ENCODE peak calls at places on chromosomes 13 and 19, in seven cellular contexts. M is H1, O is K562, Y is HCT116, V is GM12878, Z is SK-N-SH, J is HepG2. E is an unnamed sample.

GRCh38 chr19:54271106-54271505 is 9.8 kb downstream of the LILRB2 start:
- DNase-seq in M (no peak), O (no peak), Y (no peak), V (no peak), Z (no peak), J (no peak), E (no peak)

GRCh38 chr13:97259787-97260641 is 37.9 kb downstream of the MBNL2 start:
- DNase-seq in M (no peak), O (peak), Y (no peak), V (no peak), Z (no peak), J (peak), E (no peak)

GRCh38 chr19:17687857-17688784 is at the start of gene UNC13A:
- DNase-seq in M (no peak), O (peak), Y (no peak), V (no peak), Z (peak), J (no peak), E (peak)

GRCh38 chr19:3760871-3761361 is 576 bp downstream of the APBA3 start:
- DNase-seq in M (no peak), O (no peak), Y (no peak), V (no peak), Z (no peak), J (no peak), E (no peak)

GRCh38 chr13:102597029-102598015 is 536 bp downstream of the TPP2 start:
- DNase-seq in M (no peak), O (peak), Y (no peak), V (no peak), Z (peak), J (no peak), E (no peak)

GRCh38 chr13:111248822-111249221 is 71.6 kb upstream of the TEX29 start:
- DNase-seq in M (no peak), O (no peak), Y (no peak), V (no peak), Z (no peak), J (no peak), E (no peak)

GRCh38 chr19:32865326-32865725 is 4.2 kb downstream of the SLC7A9 start:
- DNase-seq in M (no peak), O (no peak), Y (no peak), V (no peak), Z (no peak), J (no peak), E (no peak)

GRCh38 chr19:33545209-33545981 is 23.8 kb upstream of the PEPD start:
- DNase-seq in M (no peak), O (no peak), Y (no peak), V (no peak), Z (no peak), J (no peak), E (no peak)

GRCh38 chr19:18659281-18660050 is 22.6 kb downstream of the KLHL26 start:
- DNase-seq in M (no peak), O (no peak), Y (no peak), V (no peak), Z (peak), J (no peak), E (no peak)

GRCh38 chr19:32164384-32164992 is 180.9 kb upstream of the ZNF507 start:
- DNase-seq in M (no peak), O (no peak), Y (no peak), V (no peak), Z (no peak), J (no peak), E (no peak)

GRCh38 chr13:113766035-113766800 is 7.2 kb downstream of the TMEM255B start:
- DNase-seq in M (no peak), O (no peak), Y (no peak), V (no peak), Z (no peak), J (no peak), E (no peak)

GRCh38 chr13:32011971-32012370 is 19.6 kb upstream of the FRY start:
- DNase-seq in M (no peak), O (no peak), Y (no peak), V (no peak), Z (no peak), J (no peak), E (no peak)

GRCh38 chr19:35767288-35768081 is 7.9 kb upstream of the ARHGAP33 start:
- DNase-seq in M (no peak), O (peak), Y (no peak), V (no peak), Z (peak), J (peak), E (no peak)

GRCh38 chr19:9673912-9674668 is 810 bp downstream of the ZNF562 start:
- DNase-seq in M (no peak), O (no peak), Y (peak), V (peak), Z (no peak), J (peak), E (no peak)

GRCh38 chr13:41746259-41746658 is 214.7 kb downstream of the VWA8 start:
- DNase-seq in M (no peak), O (no peak), Y (peak), V (no peak), Z (no peak), J (no peak), E (no peak)

DNA sequence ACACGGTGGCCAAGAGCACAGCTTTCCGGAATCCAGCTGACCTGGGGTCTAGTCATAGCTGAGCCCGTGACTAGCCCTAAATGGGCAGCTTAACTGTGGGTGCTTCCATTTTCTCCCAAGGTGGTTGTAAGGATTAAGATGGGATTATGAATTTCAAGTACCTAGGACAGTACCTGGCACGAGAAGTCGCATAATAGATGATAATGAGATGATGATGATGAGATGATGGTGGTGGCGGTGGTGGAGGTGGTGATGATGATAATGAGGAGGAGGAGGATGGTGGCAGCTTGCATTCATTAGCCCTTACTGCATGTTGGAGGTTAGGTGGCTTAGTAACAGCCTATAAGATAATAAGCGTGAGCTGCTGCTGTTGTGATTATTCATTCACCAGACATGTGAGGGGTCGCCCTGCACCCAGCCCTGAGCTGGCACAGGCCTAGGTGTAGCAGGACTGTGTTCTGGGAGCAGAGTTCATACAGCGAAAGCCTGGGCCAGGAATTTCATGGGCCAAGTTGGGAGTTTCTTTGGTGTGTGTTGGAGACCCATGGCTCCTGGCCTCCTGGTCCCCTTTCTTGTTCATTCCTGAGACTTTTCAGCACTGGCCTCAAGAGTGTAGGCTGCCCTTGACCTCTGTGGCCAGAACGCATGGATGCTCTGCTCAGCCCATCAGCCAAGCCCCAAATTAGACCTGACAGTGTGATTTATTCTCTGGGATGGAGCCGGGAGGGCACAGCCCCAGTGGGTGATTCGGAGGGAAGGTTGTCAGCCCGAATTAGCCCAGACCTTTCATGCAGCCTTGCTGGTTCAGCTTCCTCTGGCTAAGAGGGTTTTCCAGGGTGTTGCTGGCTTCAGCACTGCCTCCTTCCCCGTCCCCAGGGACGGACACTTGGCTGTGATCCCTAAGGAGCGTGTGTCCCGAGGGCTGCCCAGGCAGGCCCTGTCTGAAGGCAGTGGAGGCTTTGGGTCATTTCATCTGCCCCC is 128.8 kb downstream of the SIPA1L3 start:
- DNase-seq in M (no peak), O (no peak), Y (no peak), V (no peak), Z (no peak), J (peak), E (no peak)
- TF ChIP-seq JUND in M (no peak), O (no peak), Y (no peak), V (no peak), Z (peak), J (no peak), E (no peak)

DNA sequence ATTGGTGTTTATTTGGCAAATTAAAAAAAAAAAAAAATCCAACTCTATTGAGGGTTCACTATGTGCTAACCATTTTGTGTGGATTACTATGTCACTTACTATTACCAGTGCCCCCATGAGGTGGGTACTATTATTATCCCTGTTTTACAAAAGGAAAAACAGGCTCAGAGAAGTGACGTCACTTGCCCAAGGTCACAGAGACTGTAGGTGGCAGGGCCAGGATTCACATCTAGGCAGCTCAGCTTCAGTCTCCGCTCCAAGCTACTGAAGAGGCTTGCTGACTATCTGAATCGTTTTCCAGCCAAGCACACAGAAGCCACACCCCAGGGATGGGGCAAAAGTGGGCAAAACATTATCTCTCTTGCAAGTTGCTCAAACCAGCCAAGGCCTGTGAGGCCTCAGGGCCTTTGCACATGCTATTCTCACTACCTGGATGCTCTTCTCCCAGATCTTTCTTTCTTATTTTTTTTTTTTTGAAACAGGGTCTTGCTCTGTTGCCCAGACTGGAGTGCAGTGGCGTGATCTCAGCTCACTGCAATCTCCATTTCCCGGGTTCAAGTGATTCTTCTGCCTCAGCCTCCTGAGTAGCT is 4.8 kb upstream of the ANGPTL8 start:
- DNase-seq in M (no peak), O (no peak), Y (no peak), V (no peak), Z (no peak), J (peak), E (peak)
- TF ChIP-seq JUND in M (no peak), O (no peak), Y (no peak), V (no peak), Z (no peak), J (no peak), E (no peak)

GRCh38 chr13:46386996-46387851 is at the start of gene RUBCNL:
- DNase-seq in M (no peak), O (no peak), Y (peak), V (no peak), Z (peak), J (no peak), E (peak)
- TF ChIP-seq JUND in M (no peak), O (no peak), Y (no peak), V (peak), Z (no peak), J (no peak), E (no peak)

GRCh38 chr19:8158411-8159074 is 9.2 kb upstream of the FBN3 start:
- DNase-seq in M (no peak), O (peak), Y (peak), V (peak), Z (peak), J (peak), E (peak)
- TF ChIP-seq JUND in M (peak), O (no peak), Y (no peak), V (no peak), Z (no peak), J (no peak), E (no peak)

DNA sequence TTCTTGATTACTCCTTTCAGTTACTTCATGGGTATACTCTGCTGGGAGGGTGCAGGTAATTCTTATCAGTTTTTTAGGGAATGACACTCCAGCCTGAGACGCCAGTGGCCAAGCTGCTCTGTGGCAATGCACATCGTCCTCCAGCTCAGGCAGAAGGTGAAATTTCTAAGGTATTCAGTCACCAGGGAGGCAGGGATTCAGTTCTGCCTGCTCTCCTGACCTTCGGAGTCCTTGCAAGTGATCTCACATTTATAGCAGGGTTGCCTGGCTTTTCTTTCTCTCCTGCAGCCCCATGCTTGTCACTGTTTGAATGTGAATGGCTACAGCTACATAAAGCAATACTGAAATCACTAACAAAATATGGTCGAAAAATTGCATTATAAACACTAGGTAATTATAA is 1447.5 kb downstream of the EFNB2 start:
- DNase-seq in M (peak), O (no peak), Y (no peak), V (no peak), Z (no peak), J (no peak), E (no peak)
- TF ChIP-seq JUND in M (no peak), O (no peak), Y (no peak), V (no peak), Z (no peak), J (no peak), E (no peak)

GRCh38 chr13:49295231-49295630 is 47.5 kb downstream of the CDADC1 start:
- DNase-seq in M (no peak), O (no peak), Y (no peak), V (no peak), Z (no peak), J (no peak), E (no peak)
- TF ChIP-seq JUND in M (no peak), O (no peak), Y (no peak), V (no peak), Z (no peak), J (no peak), E (no peak)

DNA sequence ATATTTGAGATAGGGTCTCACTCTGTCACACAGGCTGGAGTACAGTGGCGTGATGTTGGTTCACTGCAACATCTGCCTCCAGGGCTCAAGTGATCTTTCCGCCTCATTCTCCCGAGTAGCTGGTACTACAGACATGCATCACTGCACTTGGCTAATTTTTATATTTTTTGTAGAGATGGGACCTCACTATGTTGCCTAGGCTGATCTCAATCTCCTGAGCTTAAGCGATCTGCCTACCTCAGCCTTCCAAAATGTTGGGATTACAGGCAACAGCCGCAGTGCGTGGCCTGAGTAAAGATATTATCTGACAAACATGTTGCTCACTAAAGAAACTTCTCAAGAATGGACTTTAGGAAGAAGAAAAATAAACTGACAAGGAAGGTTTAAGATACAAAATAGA is 125.4 kb upstream of the ABCC4 start:
- DNase-seq in M (no peak), O (no peak), Y (no peak), V (no peak), Z (no peak), J (no peak), E (no peak)
- TF ChIP-seq JUND in M (no peak), O (no peak), Y (no peak), V (no peak), Z (no peak), J (no peak), E (no peak)